ENCODE peak calls at places on chromosomes 4 and X, in four cellular contexts. A is NCI-H1105, E is SIG-M5, H is BE2C. V is an unnamed sample.

GRCh38 chr4:100257567-100257966 is 67.3 kb upstream of the DDIT4L start:
- DNase-seq in A (no peak), E (peak), H (no peak), V (no peak)

GRCh38 chrX:121307441-121307840 is 260.0 kb downstream of the GLUD2 start:
- DNase-seq in A (no peak), E (no peak), H (no peak), V (no peak)

GRCh38 chrX:9436812-9437211 is 28.0 kb upstream of the TBL1X start:
- DNase-seq in A (no peak), E (no peak), H (no peak), V (no peak)

GRCh38 chr4:54173281-54173912 is 55.7 kb upstream of the PDGFRA start:
- DNase-seq in A (no peak), E (no peak), H (no peak), V (no peak)

GRCh38 chr4:176340871-176341685 is 21.3 kb downstream of the SPCS3 start:
- DNase-seq in A (peak), E (no peak), H (peak), V (no peak)

GRCh38 chrX:74579597-74580209 is 34.7 kb downstream of the RLIM start:
- DNase-seq in A (no peak), E (no peak), H (no peak), V (no peak)

GRCh38 chrX:77953708-77954107 is 15.7 kb downstream of the PGAM4 start:
- DNase-seq in A (no peak), E (no peak), H (no peak), V (no peak)

GRCh38 chr4:163556169-163556568 is 61.7 kb downstream of the TMA16 start:
- DNase-seq in A (no peak), E (no peak), H (no peak), V (no peak)

GRCh38 chrX:29138003-29138402 is 550.8 kb downstream of the IL1RAPL1 start:
- DNase-seq in A (no peak), E (no peak), H (no peak), V (no peak)

GRCh38 chrX:140071037-140071436 is 105.7 kb upstream of the CXorf66 start:
- DNase-seq in A (no peak), E (no peak), H (no peak), V (no peak)

GRCh38 chr4:100240008-100240407 is 49.7 kb upstream of the DDIT4L start:
- DNase-seq in A (no peak), E (no peak), H (no peak), V (no peak)